ENCODE peak calls at places on chromosome X, in six cellular contexts. R is GM23338, V is heart left ventricle, K is tibial nerve, Q is transverse colon, Y is BE2C. B is an unnamed sample.

GRCh38 chrX:97026406-97026805 is 142.7 kb downstream of the RPA4 start:
- DNase-seq in R (peak; percentile 46), V (no peak), K (no peak), Q (no peak), Y (no peak), B (no peak)

GRCh38 chrX:27565992-27566391 is 24.2 kb upstream of the DCAF8L2 start:
- DNase-seq in R (peak; percentile 3), V (no peak), K (no peak), Q (no peak), Y (peak; percentile 9), B (peak; percentile 41)

GRCh38 chrX:136055651-136056221 is 70.5 kb downstream of the SLC9A6 start:
- DNase-seq in R (no peak), V (no peak), K (peak; percentile 50), Q (no peak), Y (no peak), B (no peak)

GRCh38 chrX:18981124-18981807 is 2.6 kb downstream of the PHKA2 start:
- DNase-seq in R (no peak), V (no peak), K (no peak), Q (no peak), Y (no peak), B (no peak)

GRCh38 chrX:19564606-19565005 is 49.3 kb upstream of the MAP3K15 start:
- DNase-seq in R (no peak), V (no peak), K (no peak), Q (no peak), Y (no peak), B (no peak)

GRCh38 chrX:48753708-48754107 is 7.8 kb upstream of the GLOD5 start:
- DNase-seq in R (no peak), V (no peak), K (no peak), Q (no peak), Y (no peak), B (no peak)

GRCh38 chrX:68249401-68249831 is 183.9 kb downstream of the OPHN1 start:
- DNase-seq in R (no peak), V (peak; percentile 44), K (peak; percentile 49), Q (no peak), Y (no peak), B (no peak)

GRCh38 chrX:141133272-141133671 is 43.7 kb downstream of the LDOC1 start:
- DNase-seq in R (no peak), V (no peak), K (no peak), Q (no peak), Y (no peak), B (no peak)

GRCh38 chrX:13094374-13094773 is 50.0 kb upstream of the FAM9C start:
- DNase-seq in R (no peak), V (no peak), K (no peak), Q (no peak), Y (no peak), B (no peak)

DNA sequence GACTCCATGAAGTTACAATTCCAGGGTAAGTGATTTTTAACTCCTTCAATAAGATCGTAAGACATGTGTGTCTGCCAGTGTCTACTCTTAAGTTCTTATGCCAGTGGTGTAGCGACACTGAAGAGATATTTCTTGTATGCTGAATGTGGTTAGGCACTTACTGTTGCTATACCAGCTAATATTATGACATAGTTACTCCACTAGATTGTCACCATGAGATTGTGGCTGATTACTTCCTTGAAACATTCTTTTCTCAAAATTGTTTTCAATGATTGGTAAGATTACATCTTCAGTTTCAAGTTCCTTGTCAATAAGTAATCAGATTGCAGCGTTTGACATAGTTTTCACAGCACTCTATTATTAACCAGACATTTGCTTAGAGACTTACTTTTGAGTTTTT is 60.6 kb upstream of the PAGE5 start:
- DNase-seq in R (no peak), V (no peak), K (no peak), Q (no peak), Y (no peak), B (no peak)
- H3K4me3 ChIP-seq in R (peak overlapping the region; percentile 73), V (no peak overlapping the region), K (no peak overlapping the region), Q (no peak overlapping the region), Y (peak overlapping the region; percentile 78), B (peak overlapping the region; percentile 92)

GRCh38 chrX:66049056-66049455 is 9.2 kb upstream of the VSIG4 start:
- DNase-seq in R (no peak), V (no peak), K (no peak), Q (no peak), Y (no peak), B (no peak)

GRCh38 chrX:66053414-66053813 is 13.5 kb upstream of the VSIG4 start:
- DNase-seq in R (peak; percentile 2), V (no peak), K (no peak), Q (no peak), Y (no peak), B (peak; percentile 46)

GRCh38 chrX:66046612-66047235 is 6.8 kb upstream of the VSIG4 start:
- DNase-seq in R (no peak), V (no peak), K (no peak), Q (no peak), Y (no peak), B (no peak)

GRCh38 chrX:66051989-66052388 is 12.1 kb upstream of the VSIG4 start:
- DNase-seq in R (no peak), V (no peak), K (peak; percentile 28), Q (no peak), Y (no peak), B (no peak)

GRCh38 chrX:66050140-66050569 is 10.3 kb upstream of the VSIG4 start:
- DNase-seq in R (no peak), V (no peak), K (no peak), Q (peak; percentile 12), Y (no peak), B (no peak)
- TF ChIP-seq CTCF in R (no peak), V (no peak), K (no peak), Q (no peak), Y (no peak), B (no peak)

GRCh38 chrX:153731117-153731844 is 6.6 kb downstream of the ABCD1 start:
- DNase-seq in R (no peak), V (no peak), K (peak; percentile 5), Q (no peak), Y (no peak), B (no peak)
- H3K4me1 ChIP-seq in R (peaks cover 8% of the 10 kb centered on the region), V (peaks cover 16% of the 10 kb centered on the region), K (peaks cover 24% of the 10 kb centered on the region), Q (peaks cover 19% of the 10 kb centered on the region), Y (peaks cover 8% of the 10 kb centered on the region), B (no peaks in the 10 kb centered on the region)

DNA sequence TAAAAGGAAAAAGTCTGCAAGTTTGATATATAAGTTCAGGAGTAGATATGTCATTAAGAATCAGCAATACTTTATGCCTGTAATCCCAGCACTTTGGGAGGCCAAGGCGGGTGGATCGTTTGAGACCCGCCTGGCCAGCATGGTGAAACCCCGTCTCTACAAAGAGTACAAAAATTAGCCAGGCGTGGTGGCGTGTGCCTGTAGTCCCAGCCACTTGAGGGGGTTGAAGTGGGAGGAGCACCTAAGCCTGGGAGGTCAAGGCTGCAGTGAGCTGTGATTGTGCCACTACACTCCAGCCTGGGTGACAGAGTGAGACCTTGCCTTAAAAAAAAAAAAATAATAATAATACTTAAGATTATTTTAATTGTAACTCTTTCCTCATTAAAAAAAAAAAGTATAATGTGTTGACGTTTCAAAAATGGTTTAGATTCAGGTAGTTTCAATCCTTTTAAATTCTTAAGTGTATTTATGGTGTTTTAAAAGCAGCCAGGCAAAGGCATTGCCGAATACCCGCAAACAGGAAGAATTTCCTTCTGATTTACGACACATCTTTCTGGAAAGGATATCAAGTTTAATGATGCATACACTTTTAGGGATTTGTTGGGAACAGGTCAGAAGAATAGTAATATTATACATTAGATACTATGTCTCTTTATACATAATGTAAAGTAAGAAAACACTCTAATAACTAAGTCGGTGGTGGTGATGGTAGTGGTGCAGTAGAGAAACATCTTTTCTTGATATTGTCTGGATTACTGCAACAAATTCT is 80.9 kb downstream of the KDM6A start:
- DNase-seq in R (no peak), V (no peak), K (no peak), Q (no peak), Y (no peak), B (no peak)
- H3K4me3 ChIP-seq in R (peak overlapping the region; percentile 53), V (no peak overlapping the region), K (no peak overlapping the region), Q (no peak overlapping the region), Y (no peak overlapping the region), B (peak overlapping the region; percentile 93)

GRCh38 chrX:128106630-128107029 is 54.4 kb upstream of the ACTRT1 start:
- DNase-seq in R (peak; percentile 50), V (no peak), K (no peak), Q (no peak), Y (peak; percentile 20), B (peak; percentile 60)
- TF ChIP-seq CTCF in R (peak; percentile 71), V (no peak), K (no peak), Q (no peak), Y (peak; percentile 65), B (peak; percentile 78)

B was measured in endodermal cell.